ENCODE peak calls at places on chromosome 2, in five cellular contexts. B is H1, V is H9, J is neuronal stem cell, C is trophoblast cell. S is an unnamed sample.

GRCh38 chr2:237126519-237126918 is 40.8 kb downstream of the COPS8 start:
- DNase-seq in J (no peak), V (peak; percentile 15), B (no peak), C (no peak), S (no peak)

GRCh38 chr2:148674063-148675020 is 29.8 kb downstream of the EPC2 start:
- DNase-seq in V (peak; percentile 54), B (no peak), J (peak; percentile 15), C (peak; percentile 19), S (peak; percentile 73)

GRCh38 chr2:157194097-157194688 is 63.3 kb upstream of the GALNT5 start:
- DNase-seq in B (no peak), V (no peak), J (peak; percentile 30), C (peak; percentile 21), S (peak; percentile 67)

GRCh38 chr2:207504513-207505171 is 25.1 kb upstream of the CREB1 start:
- DNase-seq in V (no peak), B (no peak), J (no peak), C (no peak), S (peak; percentile 49)

GRCh38 chr2:71547616-71548285 is 94.4 kb downstream of the DYSF start:
- DNase-seq in C (no peak), V (no peak), J (no peak), B (no peak), S (no peak)

GRCh38 chr2:239947361-239948045 is 77.6 kb downstream of the NDUFA10 start:
- DNase-seq in J (no peak), V (peak; percentile 30), B (no peak), C (no peak), S (no peak)

GRCh38 chr2:132384491-132385186 is 32.0 kb upstream of the GPR39 start:
- DNase-seq in V (no peak), B (no peak), C (no peak), J (no peak), S (no peak)

GRCh38 chr2:240986787-240987411 is 11.5 kb upstream of the SNED1 start:
- DNase-seq in J (no peak), V (no peak), C (no peak), B (no peak), S (peak; percentile 36)

GRCh38 chr2:65120990-65121693 is 8.8 kb downstream of the RAB1A start:
- DNase-seq in J (no peak), C (no peak), V (no peak), B (no peak), S (no peak)

GRCh38 chr2:235979753-235980459 is 188.3 kb downstream of the GBX2 start:
- DNase-seq in B (no peak), J (no peak), V (no peak), C (no peak), S (no peak)

GRCh38 chr2:49248506-49248905 is 94.2 kb upstream of the FSHR start:
- DNase-seq in C (peak; percentile 56), J (no peak), V (no peak), B (no peak), S (peak; percentile 94)

GRCh38 chr2:171004363-171004762 is 75.3 kb downstream of the GORASP2 start:
- DNase-seq in V (no peak), B (no peak), J (no peak), C (no peak), S (no peak)

GRCh38 chr2:180122874-180123273 is 115.8 kb upstream of the CWC22 start:
- DNase-seq in V (no peak), C (no peak), J (no peak), B (no peak), S (peak; percentile 38)

GRCh38 chr2:61762292-61762691 is 91.6 kb downstream of the FAM161A start:
- DNase-seq in C (no peak), J (no peak), B (no peak), V (no peak), S (no peak)

GRCh38 chr2:138956116-138956515 is 175.9 kb upstream of the NXPH2 start:
- DNase-seq in V (no peak), J (no peak), C (no peak), B (no peak), S (no peak)

GRCh38 chr2:240394549-240394948 is 40.9 kb upstream of the GPC1 start:
- DNase-seq in B (no peak), C (no peak), V (peak; percentile 24), J (no peak), S (no peak)

GRCh38 chr2:19623488-19623887 is 265.1 kb upstream of the OSR1 start:
- DNase-seq in C (no peak), J (no peak), V (no peak), B (no peak), S (peak; percentile 15)

GRCh38 chr2:79604748-79605147 is 91.9 kb downstream of the CTNNA2 start:
- DNase-seq in V (no peak), C (no peak), B (no peak), J (no peak), S (no peak)

GRCh38 chr2:133458280-133458679 is 110.0 kb downstream of the NCKAP5 start:
- DNase-seq in B (no peak), V (no peak), J (no peak), C (no peak), S (no peak)

GRCh38 chr2:157470321-157470720 is 26.4 kb upstream of the CYTIP start:
- DNase-seq in J (no peak), C (no peak), V (no peak), B (no peak), S (peak; percentile 60)

GRCh38 chr2:96554293-96555145 is 18.0 kb downstream of the ARID5A start:
- DNase-seq in C (peak; percentile 54), B (no peak), J (peak; percentile 57), V (peak; percentile 84), S (peak; percentile 55)

GRCh38 chr2:172088245-172089004 is 3.1 kb downstream of the DLX1 start:
- DNase-seq in B (no peak), C (no peak), V (peak; percentile 49), J (peak; percentile 41), S (no peak)

GRCh38 chr2:232519581-232519980 is 607 bp upstream of the PRSS56 start:
- DNase-seq in B (no peak), V (no peak), J (no peak), C (no peak), S (no peak)

GRCh38 chr2:28393115-28393836 is 618 bp downstream of the FOSL2 start:
- DNase-seq in J (no peak), C (no peak), B (no peak), V (no peak), S (peak; percentile 73)

GRCh38 chr2:229660391-229660790 is 54.0 kb downstream of the DNER start:
- DNase-seq in J (no peak), V (no peak), B (no peak), C (no peak), S (no peak)

GRCh38 chr2:102106133-102106556 is 36.4 kb upstream of the IL1R1 start:
- DNase-seq in C (no peak), J (no peak), V (no peak), B (no peak), S (peak; percentile 86)

GRCh38 chr2:168118733-168119518 is 128.5 kb downstream of the STK39 start:
- DNase-seq in J (peak; percentile 77), C (peak; percentile 10), V (no peak), B (no peak), S (peak; percentile 80)

GRCh38 chr2:29063646-29064372 is 10.5 kb downstream of the PCARE start:
- DNase-seq in B (no peak), V (no peak), C (no peak), J (peak; percentile 32), S (no peak)

GRCh38 chr2:59025157-59025757 is 784.1 kb upstream of the FANCL start:
- DNase-seq in V (peak; percentile 71), C (peak; percentile 5), J (peak; percentile 32), B (peak; percentile 23), S (peak; percentile 22)

GRCh38 chr2:6214471-6214870 is 522.3 kb downstream of the SOX11 start:
- DNase-seq in J (no peak), C (peak; percentile 30), V (peak; percentile 50), B (peak; percentile 2), S (no peak)

GRCh38 chr2:43363086-43363485 is 136.7 kb upstream of the ZFP36L2 start:
- DNase-seq in J (no peak), C (no peak), V (no peak), B (no peak), S (no peak)

GRCh38 chr2:66604911-66605310 is 170.0 kb downstream of the MEIS1 start:
- DNase-seq in V (no peak), B (no peak), C (no peak), J (no peak), S (no peak)

GRCh38 chr2:46669996-46670793 is 190.8 kb downstream of the TMEM247 start:
- DNase-seq in B (no peak), C (no peak), J (no peak), V (no peak), S (peak; percentile 65)

GRCh38 chr2:20187331-20187730 is 37.6 kb downstream of the SDC1 start:
- DNase-seq in B (no peak), V (no peak), C (no peak), J (no peak), S (no peak)

GRCh38 chr2:190205643-190206042 is 114.0 kb downstream of the HIBCH start:
- DNase-seq in B (no peak), C (no peak), V (no peak), J (no peak), S (no peak)

GRCh38 chr2:179796213-179797007 is 65.0 kb downstream of the ZNF385B start:
- DNase-seq in V (no peak), J (no peak), B (no peak), C (no peak), S (no peak)

GRCh38 chr2:120791961-120792295 is 56.3 kb downstream of the GLI2 start:
- DNase-seq in V (no peak), J (no peak), B (no peak), C (peak; percentile 29), S (no peak)
- H2BK12ac ChIP-seq in V (no peak overlapping the region), J (no peak overlapping the region), B (peak overlapping the region; percentile 30), C (no peak overlapping the region), S (no peak overlapping the region)

GRCh38 chr2:56476509-56477071 is 292.8 kb downstream of the CCDC85A start:
- DNase-seq in V (no peak), C (no peak), J (no peak), B (no peak), S (no peak)
- H2BK120ac ChIP-seq in V (no peak overlapping the region), C (no peak overlapping the region), J (no peak overlapping the region), B (no peak overlapping the region), S (no peak overlapping the region)

GRCh38 chr2:197137826-197138480 is 172.6 kb downstream of the ANKRD44 start:
- DNase-seq in C (no peak), J (no peak), V (no peak), B (no peak), S (peak; percentile 29)
- H2BK12ac ChIP-seq in C (no peak overlapping the region), J (no peak overlapping the region), V (no peak overlapping the region), B (no peak overlapping the region), S (no peak overlapping the region)

DNA sequence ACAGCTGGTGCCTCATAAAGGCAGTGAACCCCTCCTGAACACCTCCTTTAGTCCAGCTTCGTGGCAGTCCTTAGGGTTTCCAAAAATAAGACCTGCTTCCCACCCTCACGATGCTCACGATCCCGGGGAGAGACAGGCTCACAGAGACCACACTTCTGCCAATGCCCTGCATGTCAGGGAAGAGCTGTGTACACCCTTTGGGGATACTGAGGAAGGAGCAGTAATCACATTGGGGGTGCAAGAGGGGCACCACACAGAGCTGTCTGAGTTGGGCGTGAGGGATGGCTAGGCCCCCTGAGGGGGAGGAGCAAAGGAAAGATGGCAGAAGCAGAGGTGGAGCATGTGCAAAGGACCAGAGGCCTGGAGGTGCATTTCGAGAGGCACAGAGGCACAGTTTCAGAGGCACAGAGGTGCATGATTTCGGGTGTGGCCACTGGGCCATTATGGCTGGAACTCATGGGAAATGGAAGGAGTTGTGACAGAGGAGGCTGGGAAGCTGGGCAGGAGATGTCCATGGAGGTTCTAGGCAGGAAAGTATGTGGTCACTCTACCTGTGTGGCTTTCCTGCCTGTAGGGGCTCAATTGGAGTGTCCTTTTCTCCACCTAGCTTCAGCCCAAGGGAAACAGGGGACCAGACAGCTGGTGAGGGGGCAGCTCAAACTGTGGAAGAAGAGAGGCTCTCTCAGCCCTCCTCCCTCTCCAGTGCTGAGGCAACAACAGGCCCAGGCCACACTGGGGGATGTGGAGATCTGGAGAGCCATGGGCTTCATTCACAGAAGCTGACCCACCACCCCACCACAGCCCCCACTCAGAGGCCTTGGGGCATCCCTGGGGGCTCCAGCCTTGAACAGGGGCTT is 115.9 kb downstream of the CAPN13 start:
- DNase-seq in C (no peak), B (no peak), V (no peak), J (no peak), S (no peak)
- H2BK120ac ChIP-seq in C (no peak overlapping the region), B (no peak overlapping the region), V (no peak overlapping the region), J (no peak overlapping the region), S (no peak overlapping the region)